ENCODE peak calls at places on chromosomes 4 and X, in four cellular contexts. T, V, K and B are unnamed samples.

GRCh38 chr4:68948044-68948743 is 3.4 kb downstream of the UGT2A3 start:
- DNase-seq in T (no peak), V (no peak), K (no peak), B (no peak)

GRCh38 chr4:115514675-115515074 is 401.3 kb upstream of the NDST4 start:
- DNase-seq in T (no peak), V (no peak), K (no peak), B (no peak)

GRCh38 chr4:112604590-112604989 is 32.1 kb downstream of the ZGRF1 start:
- DNase-seq in T (no peak), V (no peak), K (peak), B (peak)

GRCh38 chrX:9902651-9903050 is 64.5 kb upstream of the CLDN34 start:
- DNase-seq in T (no peak), V (no peak), K (no peak), B (no peak)

GRCh38 chr4:127631420-127631819 is 1.3 kb upstream of the INTU start:
- DNase-seq in T (no peak), V (no peak), K (no peak), B (no peak)

GRCh38 chrX:63581390-63581789 is 203.6 kb downstream of the ARHGEF9 start:
- DNase-seq in T (no peak), V (no peak), K (no peak), B (no peak)

GRCh38 chr4:8278421-8279287 is 9.1 kb downstream of the HTRA3 start:
- DNase-seq in T (peak), V (no peak), K (no peak), B (no peak)

GRCh38 chr4:7620814-7621176 is 186.1 kb upstream of the PSAPL1 start:
- DNase-seq in T (no peak), V (no peak), K (no peak), B (no peak)

GRCh38 chr4:78058591-78059523 is 1.7 kb downstream of the FRAS1 start:
- DNase-seq in T (peak), V (no peak), K (peak), B (peak)

GRCh38 chr4:13597604-13598003 is 29.9 kb downstream of the BOD1L1 start:
- DNase-seq in T (no peak), V (no peak), K (no peak), B (no peak)

GRCh38 chr4:156948738-156949137 is 22.9 kb downstream of the PDGFC start:
- DNase-seq in T (no peak), V (no peak), K (peak), B (no peak)

GRCh38 chr4:2389691-2390090 is 28.8 kb downstream of the ZFYVE28 start:
- DNase-seq in T (no peak), V (no peak), K (no peak), B (no peak)

GRCh38 chr4:80709082-80709869 is 321.2 kb upstream of the BMP3 start:
- DNase-seq in T (no peak), V (no peak), K (no peak), B (no peak)

GRCh38 chr4:108685036-108685686 is 34.8 kb downstream of the OSTC start:
- DNase-seq in T (no peak), V (no peak), K (no peak), B (no peak)
- TF ChIP-seq CTCF in T (no peak), V (no peak), K (no peak), B (no peak)

GRCh38 chr4:27662426-27662825 is 801.8 kb downstream of the STIM2 start:
- DNase-seq in T (no peak), V (no peak), K (no peak), B (peak)

GRCh38 chr4:27668001-27668400 is 807.4 kb downstream of the STIM2 start:
- DNase-seq in T (no peak), V (no peak), K (no peak), B (no peak)

DNA sequence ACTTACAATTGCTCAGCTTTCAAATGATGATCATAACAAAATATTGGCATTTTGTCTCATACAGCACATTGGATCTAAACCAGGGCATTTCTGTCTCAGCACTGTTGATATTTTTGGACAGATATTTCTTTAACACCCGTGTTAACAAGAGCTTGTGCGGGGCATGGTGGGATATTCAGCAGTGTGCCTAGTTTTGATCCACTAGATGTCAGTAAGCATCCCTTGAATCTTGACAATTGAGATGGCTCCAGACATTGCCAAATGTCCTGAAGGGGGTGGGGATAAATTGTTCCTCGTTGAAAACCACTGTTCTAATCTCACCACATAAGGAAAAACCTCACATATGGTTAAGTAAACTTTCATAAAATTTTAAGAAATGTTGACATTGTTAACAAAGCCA is 806.3 kb downstream of the STIM2 start:
- DNase-seq in T (no peak), V (no peak), K (no peak), B (no peak)
- TF ChIP-seq CTCF in T (peak), V (no peak), K (no peak), B (no peak)

DNA sequence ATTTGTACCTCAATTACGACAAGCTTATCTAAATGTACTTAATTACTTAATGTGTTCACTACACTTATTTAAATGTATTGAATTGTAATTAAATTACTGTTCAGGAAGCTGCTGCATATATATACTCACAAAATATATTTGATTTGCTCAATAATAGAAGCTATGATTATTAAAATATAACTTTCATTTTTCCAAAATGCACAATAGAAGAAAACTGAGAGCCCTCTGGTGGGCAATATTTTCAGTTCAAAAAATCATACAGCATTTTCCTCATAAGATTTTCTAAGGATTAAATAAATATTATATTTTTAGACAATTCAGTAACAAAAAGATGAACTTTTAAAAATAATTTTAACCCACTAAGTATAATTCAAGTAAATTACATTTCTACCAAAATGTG is 217.3 kb downstream of the DKK2 start:
- DNase-seq in T (no peak), V (no peak), K (no peak), B (no peak)
- TF ChIP-seq CTCF in T (no peak), V (no peak), K (no peak), B (peak)

DNA sequence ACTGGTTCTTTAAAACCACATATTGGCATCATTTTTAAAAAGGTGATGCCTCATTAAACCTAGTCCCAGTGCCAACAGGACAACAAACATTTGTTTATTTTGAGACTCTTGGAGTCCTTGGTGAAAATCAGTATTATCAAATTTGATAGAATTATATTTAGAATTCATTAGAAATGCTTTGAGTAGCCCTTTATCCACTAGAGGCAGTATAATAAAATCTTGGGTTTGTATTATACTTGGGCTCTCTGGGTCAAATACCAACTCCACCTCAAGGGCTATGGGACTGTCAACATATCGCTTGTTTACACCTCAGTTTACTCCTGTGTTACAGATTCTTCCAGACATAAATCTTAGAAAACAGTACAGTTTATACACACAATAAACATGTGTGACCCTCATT is 335.7 kb upstream of the FSTL5 start:
- DNase-seq in T (no peak), V (no peak), K (no peak), B (no peak)
- TF ChIP-seq CTCF in T (peak), V (no peak), K (no peak), B (peak)

GRCh38 chrX:57282568-57282967 is 3.9 kb upstream of the FAAH2 start:
- DNase-seq in T (no peak), V (no peak), K (no peak), B (no peak)

GRCh38 chrX:57285001-57285400 is 1.5 kb upstream of the FAAH2 start:
- DNase-seq in T (no peak), V (no peak), K (no peak), B (no peak)

GRCh38 chrX:57289089-57289488 is 2.6 kb downstream of the FAAH2 start:
- DNase-seq in T (no peak), V (no peak), K (no peak), B (no peak)

DNA sequence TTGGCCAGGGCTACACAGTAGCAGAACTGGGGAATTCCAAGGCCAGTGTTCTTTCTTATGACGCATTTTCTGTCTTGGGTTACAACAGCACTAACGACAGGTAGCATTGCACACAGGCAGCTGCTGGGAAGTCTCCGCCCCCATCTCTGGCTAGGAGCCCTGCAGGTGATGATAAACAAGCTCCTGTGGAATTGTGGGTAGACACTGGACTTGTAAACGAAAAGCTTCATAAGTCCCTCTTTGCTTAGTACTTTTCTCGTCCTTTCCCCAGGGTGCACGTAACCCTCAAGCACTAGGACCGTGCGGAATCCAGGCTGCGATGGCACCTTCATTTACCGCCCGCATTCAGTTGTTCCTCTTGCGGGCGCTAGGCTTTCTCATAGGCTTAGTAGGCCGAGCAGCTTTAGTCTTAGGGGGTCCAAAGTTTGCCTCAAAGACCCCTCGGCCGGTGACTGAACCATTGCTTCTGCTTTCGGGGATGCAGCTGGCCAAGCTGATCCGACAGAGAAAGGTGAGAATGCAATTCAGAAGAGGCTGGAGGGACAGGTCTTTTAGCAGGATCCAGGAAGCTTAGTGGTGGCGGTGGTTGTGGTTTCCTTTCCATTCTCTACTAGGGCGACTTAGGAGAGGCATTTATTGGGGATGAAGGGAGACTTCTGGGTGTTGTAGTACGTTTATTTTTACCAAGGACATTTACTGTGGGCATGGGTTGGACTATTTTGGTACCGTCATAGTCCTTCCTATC is at the start of gene FAAH2:
- DNase-seq in T (no peak), V (no peak), K (peak), B (peak)
- TF ChIP-seq CTCF in T (no peak), V (no peak), K (no peak), B (no peak)

GRCh38 chrX:135973025-135973547 is 702 bp downstream of the MMGT1 start:
- DNase-seq in T (no peak), V (no peak), K (no peak), B (peak)

GRCh38 chrX:135975421-135975820 is 1.6 kb upstream of the MMGT1 start:
- DNase-seq in T (no peak), V (no peak), K (no peak), B (no peak)

GRCh38 chrX:135977611-135978010 is 3.8 kb upstream of the MMGT1 start:
- DNase-seq in T (no peak), V (no peak), K (no peak), B (no peak)

GRCh38 chrX:135974279-135974856 is 580 bp upstream of the MMGT1 start:
- DNase-seq in T (peak), V (peak), K (peak), B (peak)

DNA sequence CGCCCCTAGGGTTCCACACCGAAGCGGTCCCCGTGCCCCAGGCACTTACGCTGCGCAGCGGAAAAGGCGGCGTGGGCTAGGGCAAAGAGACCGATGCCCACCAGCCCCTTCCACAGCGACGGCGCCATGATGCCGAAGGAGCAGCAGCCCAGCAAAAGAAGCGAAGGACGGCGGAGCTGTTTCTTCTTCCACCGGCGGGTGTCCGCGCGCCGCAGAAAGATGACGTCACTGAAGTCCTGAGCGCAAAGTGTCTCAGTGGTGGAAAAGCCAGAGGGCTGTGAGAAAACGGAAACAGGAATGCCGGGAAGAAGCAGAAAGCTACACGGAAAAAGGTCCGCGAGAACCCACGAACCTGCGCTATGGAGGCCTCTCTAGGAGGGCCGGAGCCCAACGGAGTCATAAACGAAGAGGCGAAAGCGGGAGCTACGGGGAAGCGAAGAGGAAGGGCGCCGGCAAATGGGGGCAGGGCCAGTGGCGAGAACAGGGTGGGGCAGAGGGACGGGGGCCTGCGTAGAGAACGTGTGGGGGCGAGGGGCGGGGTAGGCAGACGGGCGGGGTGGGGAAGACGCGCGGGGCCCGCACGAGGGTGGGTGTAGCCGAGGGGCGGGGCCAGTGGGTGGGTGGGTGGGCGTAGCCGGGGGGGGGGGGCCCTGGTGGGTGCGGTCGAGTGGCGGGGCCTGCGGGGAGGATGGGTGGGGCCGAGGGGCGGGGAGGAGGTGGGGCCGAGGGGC is at the start of gene MMGT1:
- DNase-seq in T (peak), V (peak), K (peak), B (peak)
- TF ChIP-seq CTCF in T (no peak), V (no peak), K (no peak), B (no peak)

GRCh38 chr4:86496094-86497060 is 97.7 kb upstream of the PTPN13 start:
- DNase-seq in T (no peak), V (no peak), K (peak), B (peak)
- TF ChIP-seq CTCF in T (peak), V (peak), K (peak), B (peak)

DNA sequence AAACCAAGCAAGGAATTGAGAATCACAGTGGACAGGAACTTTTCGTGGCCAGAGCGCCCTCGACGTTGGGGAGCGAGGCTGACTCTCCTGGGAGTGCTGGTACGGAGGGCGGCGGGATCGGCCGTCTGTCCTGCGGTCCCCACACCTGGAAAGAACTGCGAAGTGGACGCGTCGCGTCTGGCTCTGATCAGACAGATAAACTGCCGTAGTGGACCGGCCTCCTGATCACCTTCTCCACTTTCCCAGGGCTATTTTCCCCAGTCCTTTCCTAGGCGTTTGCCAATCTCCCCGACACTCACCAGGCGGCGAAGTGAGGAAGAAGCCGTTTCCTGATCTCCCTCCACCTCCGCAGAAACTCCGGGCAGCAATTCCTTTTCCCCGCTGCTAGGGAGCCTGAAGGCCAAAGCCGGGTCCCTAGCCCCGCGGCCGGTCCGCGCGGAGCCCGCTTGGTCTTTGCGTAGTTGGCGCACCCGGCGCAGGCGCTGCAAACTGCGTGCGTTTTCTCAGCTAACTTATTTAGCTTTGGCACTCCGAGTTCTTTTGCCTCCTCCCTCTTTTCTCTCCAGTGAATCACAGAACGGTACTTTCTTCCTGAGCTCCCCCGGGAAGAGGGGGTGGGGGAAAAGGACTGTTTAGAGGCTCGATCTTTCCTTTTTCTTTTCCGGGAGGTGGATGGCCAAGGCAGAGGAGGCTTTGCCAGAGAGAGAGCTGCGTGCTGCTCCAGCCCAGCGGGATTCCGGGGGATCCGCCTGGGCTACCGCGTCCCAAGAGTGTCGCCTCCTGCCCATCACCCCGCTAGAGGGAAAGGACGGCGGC is at the start of gene ARSJ:
- DNase-seq in T (peak), V (peak), K (peak), B (peak)
- TF ChIP-seq CTCF in T (no peak), V (no peak), K (no peak), B (peak)